ENCODE peak calls at places on chromosomes 7 and 10, in four cellular contexts. I, Y, Z and H are unnamed samples.

GRCh38 chr10:11238893-11239292 is 221.2 kb downstream of the CELF2 start:
- DNase-seq in I (no peak), Y (no peak), Z (no peak), H (no peak)

GRCh38 chr10:13642293-13642692 is 55.5 kb downstream of the PRPF18 start:
- DNase-seq in I (no peak), Y (no peak), Z (no peak), H (no peak)

GRCh38 chr7:38822556-38822955 is 86.4 kb downstream of the VPS41 start:
- DNase-seq in I (peak; percentile 31), Y (no peak), Z (no peak), H (peak; percentile 20)

GRCh38 chr10:108782411-108782810 is 1140.9 kb downstream of the XPNPEP1 start:
- DNase-seq in I (peak; percentile 43), Y (no peak), Z (no peak), H (peak; percentile 65)

GRCh38 chr10:24569828-24570657 is 153.6 kb downstream of the ARHGAP21 start:
- DNase-seq in I (no peak), Y (no peak), Z (no peak), H (no peak)

GRCh38 chr10:10726101-10726500 is 291.6 kb upstream of the CELF2 start:
- DNase-seq in I (no peak), Y (no peak), Z (no peak), H (no peak)

GRCh38 chr7:41628926-41629325 is 74.0 kb downstream of the INHBA start:
- DNase-seq in I (peak; percentile 53), Y (no peak), Z (no peak), H (peak; percentile 65)

GRCh38 chr10:3622427-3622826 is 162.6 kb downstream of the KLF6 start:
- DNase-seq in I (no peak), Y (no peak), Z (no peak), H (no peak)

GRCh38 chr10:132306341-132306685 is 1.4 kb downstream of the STK32C start:
- DNase-seq in I (no peak), Y (no peak), Z (no peak), H (no peak)

GRCh38 chr7:128869944-128870285 is 7.3 kb downstream of the ATP6V1F start:
- DNase-seq in I (no peak), Y (peak; percentile 14), Z (no peak), H (no peak)

GRCh38 chr7:51090411-51090810 is 226.2 kb downstream of the COBL start:
- DNase-seq in I (no peak), Y (no peak), Z (no peak), H (no peak)

GRCh38 chr7:118158766-118159165 is 25.2 kb upstream of the LSM8 start:
- DNase-seq in I (no peak), Y (no peak), Z (no peak), H (peak; percentile 23)

GRCh38 chr10:28679941-28680752 is 2.8 kb downstream of the BAMBI start:
- DNase-seq in I (no peak), Y (no peak), Z (no peak), H (no peak)

GRCh38 chr10:11612004-11613001 is 853 bp upstream of the USP6NL start:
- DNase-seq in I (no peak), Y (peak; percentile 9), Z (no peak), H (no peak)

GRCh38 chr7:11784808-11785536 is 47.0 kb downstream of the THSD7A start:
- DNase-seq in I (no peak), Y (no peak), Z (no peak), H (no peak)

GRCh38 chr7:152859781-152860191 is 100.2 kb downstream of the ACTR3B start:
- DNase-seq in I (no peak), Y (no peak), Z (no peak), H (no peak)

GRCh38 chr7:3712841-3713240 is 411.8 kb downstream of the SDK1 start:
- DNase-seq in I (no peak), Y (no peak), Z (no peak), H (no peak)

GRCh38 chr7:71326596-71326995 is 194.7 kb downstream of the GALNT17 start:
- DNase-seq in I (no peak), Y (no peak), Z (no peak), H (no peak)

GRCh38 chr10:73940634-73941221 is 29.8 kb downstream of the PLAU start:
- DNase-seq in I (no peak), Y (peak; percentile 88), Z (peak; percentile 63), H (peak; percentile 70)

GRCh38 chr10:77451886-77452285 is 185.7 kb downstream of the KCNMA1 start:
- DNase-seq in I (no peak), Y (no peak), Z (no peak), H (no peak)

DNA sequence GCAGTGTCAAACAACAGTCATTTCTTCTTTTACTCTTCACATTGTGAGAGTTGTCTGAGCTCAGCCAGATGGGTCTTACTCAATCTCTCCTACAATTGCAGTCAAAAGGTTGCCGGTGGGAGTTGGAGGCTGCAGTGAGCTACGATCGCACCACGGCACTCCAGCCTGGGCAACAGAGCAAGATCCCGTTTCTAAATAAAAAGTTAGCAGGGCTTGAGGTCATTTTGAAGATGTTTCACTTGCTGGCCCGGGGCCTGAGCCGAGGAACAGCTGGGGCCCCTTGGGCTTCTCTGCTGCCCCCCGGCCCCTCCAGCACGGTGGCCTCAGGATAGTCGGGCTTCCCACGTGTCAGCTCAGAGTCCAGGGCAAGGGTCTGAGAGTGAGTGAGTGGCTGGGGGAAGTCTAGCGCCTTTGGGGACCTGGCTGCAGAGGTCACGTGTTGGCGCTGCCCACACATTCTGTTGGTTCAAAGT is 40.4 kb downstream of the GTF2IRD1 start:
- DNase-seq in I (no peak), Y (no peak), Z (no peak), H (no peak)
- H3K27me3 ChIP-seq in I (no peaks in the 10 kb centered on the region), Y (no peaks in the 10 kb centered on the region), Z (no peaks in the 10 kb centered on the region), H (no peaks in the 10 kb centered on the region)

GRCh38 chr10:8873310-8873709 is 818.8 kb downstream of the GATA3 start:
- DNase-seq in I (peak; percentile 3), Y (no peak), Z (no peak), H (no peak)
- H3K27me3 ChIP-seq in I (no peaks in the 10 kb centered on the region), Y (no peaks in the 10 kb centered on the region), Z (no peaks in the 10 kb centered on the region), H (no peaks in the 10 kb centered on the region)

DNA sequence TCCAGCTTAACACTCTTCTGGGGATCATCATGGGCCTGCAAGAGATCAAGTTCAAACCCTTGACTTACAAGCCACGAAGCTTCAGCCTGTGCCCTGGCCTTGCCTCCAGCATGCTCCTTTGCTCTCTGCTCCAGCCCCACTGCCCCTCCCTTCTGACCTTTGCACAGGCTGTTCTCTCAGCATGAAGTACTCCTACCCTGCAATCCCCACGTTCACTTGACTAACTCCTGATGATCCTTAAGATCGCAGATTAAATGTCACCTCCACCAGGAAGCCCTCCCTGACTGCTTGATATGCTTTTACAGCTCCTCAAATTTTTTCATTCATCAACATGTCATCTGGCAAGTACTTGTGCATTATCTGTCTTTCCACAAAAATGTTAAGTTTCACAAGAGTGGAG is 75.5 kb upstream of the SLF2 start:
- DNase-seq in I (no peak), Y (no peak), Z (no peak), H (no peak)
- H3K27me3 ChIP-seq in I (peaks cover 50% of the 10 kb centered on the region), Y (peaks cover 8% of the 10 kb centered on the region), Z (peaks cover 4% of the 10 kb centered on the region), H (peaks cover 9% of the 10 kb centered on the region)

DNA sequence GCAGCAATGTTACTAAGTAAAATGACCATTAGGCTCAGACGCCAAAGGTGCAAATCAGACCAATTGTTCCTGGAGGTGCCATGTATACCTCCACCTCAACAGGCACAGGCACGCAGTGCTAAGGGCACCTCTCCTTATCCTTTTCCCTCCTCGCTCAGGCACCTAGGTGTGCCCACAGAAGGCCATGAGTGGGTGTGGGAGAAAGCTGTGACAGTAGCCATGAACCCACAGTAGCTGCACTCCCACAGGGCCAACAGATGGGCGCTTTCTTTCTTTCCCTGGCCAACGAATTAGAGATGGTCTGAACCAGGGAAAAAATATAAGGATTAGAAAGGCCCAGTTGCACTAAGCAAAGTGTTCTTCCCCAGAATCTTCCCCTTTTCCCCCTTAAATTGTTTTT is 15.5 kb upstream of the TNS3 start:
- DNase-seq in I (no peak), Y (no peak), Z (no peak), H (no peak)
- H3K27me3 ChIP-seq in I (no peaks in the 10 kb centered on the region), Y (no peaks in the 10 kb centered on the region), Z (no peaks in the 10 kb centered on the region), H (no peaks in the 10 kb centered on the region)

GRCh38 chr7:142637240-142637639 is 112.0 kb upstream of the PRSS1 start:
- DNase-seq in I (no peak), Y (no peak), Z (no peak), H (no peak)

GRCh38 chr7:142628945-142629344 is 120.3 kb upstream of the PRSS1 start:
- DNase-seq in I (no peak), Y (no peak), Z (no peak), H (no peak)

GRCh38 chr7:142629588-142630260 is 119.5 kb upstream of the PRSS1 start:
- DNase-seq in I (peak; percentile 74), Y (no peak), Z (no peak), H (peak; percentile 79)

GRCh38 chr7:142636751-142637150 is 112.5 kb upstream of the PRSS1 start:
- DNase-seq in I (no peak), Y (peak; percentile 45), Z (no peak), H (no peak)

GRCh38 chr7:142632291-142633134 is 116.8 kb upstream of the PRSS1 start:
- DNase-seq in I (peak; percentile 26), Y (peak; percentile 58), Z (no peak), H (peak; percentile 64)
- H3K27me3 ChIP-seq in I (peaks cover 4% of the 10 kb centered on the region), Y (no peaks in the 10 kb centered on the region), Z (no peaks in the 10 kb centered on the region), H (no peaks in the 10 kb centered on the region)

GRCh38 chr10:128568979-128569378 is 442.8 kb upstream of the MKI67 start:
- DNase-seq in I (no peak), Y (no peak), Z (no peak), H (no peak)

GRCh38 chr10:128569546-128569945 is 443.3 kb upstream of the MKI67 start:
- DNase-seq in I (no peak), Y (no peak), Z (no peak), H (no peak)

GRCh38 chr10:128568491-128568890 is 442.3 kb upstream of the MKI67 start:
- DNase-seq in I (no peak), Y (no peak), Z (no peak), H (no peak)

GRCh38 chr10:128567561-128567960 is 441.3 kb upstream of the MKI67 start:
- DNase-seq in I (no peak), Y (no peak), Z (no peak), H (no peak)

GRCh38 chr10:128568041-128568440 is 441.8 kb upstream of the MKI67 start:
- DNase-seq in I (no peak), Y (no peak), Z (no peak), H (no peak)
- H3K27me3 ChIP-seq in I (no peaks in the 10 kb centered on the region), Y (no peaks in the 10 kb centered on the region), Z (no peaks in the 10 kb centered on the region), H (no peaks in the 10 kb centered on the region)

DNA sequence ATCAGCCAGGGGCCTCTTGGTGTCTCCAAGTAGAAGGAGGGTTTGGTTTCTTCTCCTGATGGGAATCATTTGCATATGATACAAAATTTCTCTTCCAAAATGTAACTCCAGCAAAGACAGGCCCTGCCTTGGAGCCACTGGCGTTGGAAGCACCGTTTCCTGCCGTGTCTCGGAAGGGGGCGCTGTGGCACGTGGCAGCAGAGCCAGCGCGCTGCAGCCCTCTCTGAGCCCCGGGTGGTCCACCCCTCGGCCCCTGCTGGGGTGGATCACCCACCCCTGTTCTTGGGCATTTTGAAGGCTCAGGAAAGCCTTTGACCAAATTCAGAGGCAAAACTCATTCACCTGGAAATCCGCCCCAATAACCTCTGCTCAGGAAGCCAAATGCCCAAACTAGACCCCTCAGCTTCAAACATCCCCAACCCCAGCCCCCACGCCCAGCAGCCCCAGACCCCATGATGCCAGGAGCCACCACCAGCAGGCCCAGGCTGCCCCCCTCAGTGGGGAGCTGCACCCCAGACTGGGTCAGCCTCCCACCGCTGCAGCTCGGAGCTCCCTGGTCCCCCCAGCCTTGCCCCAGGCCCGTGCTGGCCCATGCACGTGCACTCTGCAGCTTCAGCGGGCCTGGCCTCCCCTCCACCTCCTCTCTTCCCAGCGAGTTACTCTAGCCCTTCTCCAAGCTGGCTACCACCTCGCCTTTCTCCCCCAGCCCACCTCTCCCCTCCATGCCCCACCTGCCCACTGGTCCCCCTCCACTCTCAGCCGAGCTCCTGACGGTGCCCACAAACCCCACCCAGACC is 29.5 kb upstream of the ELFN1 start:
- DNase-seq in I (no peak), Y (no peak), Z (no peak), H (no peak)
- H3K27me3 ChIP-seq in I (peaks cover 10% of the 10 kb centered on the region), Y (no peaks in the 10 kb centered on the region), Z (no peaks in the 10 kb centered on the region), H (no peaks in the 10 kb centered on the region)

GRCh38 chr7:1404881-1405548 is 54.3 kb downstream of the MICALL2 start:
- DNase-seq in I (no peak), Y (no peak), Z (no peak), H (no peak)
- H3K27me3 ChIP-seq in I (peaks cover 41% of the 10 kb centered on the region), Y (peaks cover 20% of the 10 kb centered on the region), Z (peaks cover 22% of the 10 kb centered on the region), H (peaks cover 26% of the 10 kb centered on the region)